ENCODE peak calls at places on chromosomes 6 and 20, in six cellular contexts. One of them, this sample, is unnamed.

GRCh38 chr6:26125015-26125690 is 37.9 kb downstream of the HFE start:
- DNase-seq in lung microvascular endothelial cell: peak
- DNase-seq in Ammon's horn: no peak
- DNase-seq in HFFc6: no peak
- DNase-seq in hepatic stellate cell: no peak
- DNase-seq in stimulated activated effector memory CD8-positive, alpha-beta T cell treated with anti-CD3 and anti-CD28 coated beads, Interleukin-12 subunit alpha, Interleukin-12 subunit beta, amount 100 ng/mL, for 72 hours: peak
- DNase-seq in this sample: no peak

GRCh38 chr20:31988430-31989015 is 20.6 kb downstream of the XKR7 start:
- DNase-seq in lung microvascular endothelial cell: no peak
- DNase-seq in Ammon's horn: no peak
- DNase-seq in HFFc6: no peak
- DNase-seq in hepatic stellate cell: no peak
- DNase-seq in stimulated activated effector memory CD8-positive, alpha-beta T cell treated with anti-CD3 and anti-CD28 coated beads, Interleukin-12 subunit alpha, Interleukin-12 subunit beta, amount 100 ng/mL, for 72 hours: no peak
- DNase-seq in this sample: no peak

GRCh38 chr6:17907467-17908229 is 79.8 kb downstream of the KIF13A start:
- DNase-seq in lung microvascular endothelial cell: no peak
- DNase-seq in Ammon's horn: peak
- DNase-seq in HFFc6: peak
- DNase-seq in hepatic stellate cell: peak
- DNase-seq in stimulated activated effector memory CD8-positive, alpha-beta T cell treated with anti-CD3 and anti-CD28 coated beads, Interleukin-12 subunit alpha, Interleukin-12 subunit beta, amount 100 ng/mL, for 72 hours: no peak
- DNase-seq in this sample: peak

GRCh38 chr6:112113371-112113770 is 26.0 kb downstream of the FAM229B start:
- DNase-seq in lung microvascular endothelial cell: no peak
- DNase-seq in Ammon's horn: peak
- DNase-seq in HFFc6: no peak
- DNase-seq in hepatic stellate cell: no peak
- DNase-seq in stimulated activated effector memory CD8-positive, alpha-beta T cell treated with anti-CD3 and anti-CD28 coated beads, Interleukin-12 subunit alpha, Interleukin-12 subunit beta, amount 100 ng/mL, for 72 hours: no peak
- DNase-seq in this sample: no peak

GRCh38 chr20:33843854-33844253 is 32.7 kb downstream of the CHMP4B start:
- DNase-seq in lung microvascular endothelial cell: no peak
- DNase-seq in Ammon's horn: no peak
- DNase-seq in HFFc6: no peak
- DNase-seq in hepatic stellate cell: no peak
- DNase-seq in stimulated activated effector memory CD8-positive, alpha-beta T cell treated with anti-CD3 and anti-CD28 coated beads, Interleukin-12 subunit alpha, Interleukin-12 subunit beta, amount 100 ng/mL, for 72 hours: no peak
- DNase-seq in this sample: no peak

GRCh38 chr6:152265651-152266050 is 371.5 kb downstream of the SYNE1 start:
- DNase-seq in lung microvascular endothelial cell: no peak
- DNase-seq in Ammon's horn: no peak
- DNase-seq in HFFc6: no peak
- DNase-seq in hepatic stellate cell: no peak
- DNase-seq in stimulated activated effector memory CD8-positive, alpha-beta T cell treated with anti-CD3 and anti-CD28 coated beads, Interleukin-12 subunit alpha, Interleukin-12 subunit beta, amount 100 ng/mL, for 72 hours: no peak
- DNase-seq in this sample: no peak

GRCh38 chr6:151445482-151445881 is 6.4 kb downstream of the RMND1 start:
- DNase-seq in lung microvascular endothelial cell: peak
- DNase-seq in Ammon's horn: no peak
- DNase-seq in HFFc6: peak
- DNase-seq in hepatic stellate cell: peak
- DNase-seq in stimulated activated effector memory CD8-positive, alpha-beta T cell treated with anti-CD3 and anti-CD28 coated beads, Interleukin-12 subunit alpha, Interleukin-12 subunit beta, amount 100 ng/mL, for 72 hours: no peak
- DNase-seq in this sample: no peak

GRCh38 chr6:169865346-169866139 is 114.1 kb downstream of the ERMARD start:
- DNase-seq in lung microvascular endothelial cell: no peak
- DNase-seq in Ammon's horn: no peak
- DNase-seq in HFFc6: no peak
- DNase-seq in hepatic stellate cell: no peak
- DNase-seq in stimulated activated effector memory CD8-positive, alpha-beta T cell treated with anti-CD3 and anti-CD28 coated beads, Interleukin-12 subunit alpha, Interleukin-12 subunit beta, amount 100 ng/mL, for 72 hours: no peak
- DNase-seq in this sample: no peak

GRCh38 chr20:60586417-60587105 is 628.3 kb downstream of the CDH26 start:
- DNase-seq in lung microvascular endothelial cell: no peak
- DNase-seq in Ammon's horn: no peak
- DNase-seq in HFFc6: no peak
- DNase-seq in hepatic stellate cell: no peak
- DNase-seq in stimulated activated effector memory CD8-positive, alpha-beta T cell treated with anti-CD3 and anti-CD28 coated beads, Interleukin-12 subunit alpha, Interleukin-12 subunit beta, amount 100 ng/mL, for 72 hours: no peak
- DNase-seq in this sample: no peak

GRCh38 chr6:164315376-164315775 is 900.9 kb downstream of the QKI start:
- DNase-seq in lung microvascular endothelial cell: no peak
- DNase-seq in Ammon's horn: no peak
- DNase-seq in HFFc6: no peak
- DNase-seq in hepatic stellate cell: no peak
- DNase-seq in stimulated activated effector memory CD8-positive, alpha-beta T cell treated with anti-CD3 and anti-CD28 coated beads, Interleukin-12 subunit alpha, Interleukin-12 subunit beta, amount 100 ng/mL, for 72 hours: no peak
- DNase-seq in this sample: no peak

GRCh38 chr6:148758492-148758891 is 11.7 kb downstream of the UST start:
- DNase-seq in lung microvascular endothelial cell: no peak
- DNase-seq in Ammon's horn: peak
- DNase-seq in HFFc6: no peak
- DNase-seq in hepatic stellate cell: no peak
- DNase-seq in stimulated activated effector memory CD8-positive, alpha-beta T cell treated with anti-CD3 and anti-CD28 coated beads, Interleukin-12 subunit alpha, Interleukin-12 subunit beta, amount 100 ng/mL, for 72 hours: peak
- DNase-seq in this sample: no peak

GRCh38 chr20:61083431-61083830 is 168.6 kb upstream of the CDH4 start:
- DNase-seq in lung microvascular endothelial cell: no peak
- DNase-seq in Ammon's horn: no peak
- DNase-seq in HFFc6: no peak
- DNase-seq in hepatic stellate cell: no peak
- DNase-seq in stimulated activated effector memory CD8-positive, alpha-beta T cell treated with anti-CD3 and anti-CD28 coated beads, Interleukin-12 subunit alpha, Interleukin-12 subunit beta, amount 100 ng/mL, for 72 hours: no peak
- DNase-seq in this sample: no peak

GRCh38 chr20:11387189-11387754 is 530.4 kb upstream of the BTBD3 start:
- DNase-seq in lung microvascular endothelial cell: no peak
- DNase-seq in Ammon's horn: no peak
- DNase-seq in HFFc6: peak
- DNase-seq in hepatic stellate cell: peak
- DNase-seq in stimulated activated effector memory CD8-positive, alpha-beta T cell treated with anti-CD3 and anti-CD28 coated beads, Interleukin-12 subunit alpha, Interleukin-12 subunit beta, amount 100 ng/mL, for 72 hours: no peak
- DNase-seq in this sample: peak

GRCh38 chr20:36098364-36098763 is 56.2 kb upstream of the EPB41L1 start:
- DNase-seq in lung microvascular endothelial cell: peak
- DNase-seq in Ammon's horn: peak
- DNase-seq in HFFc6: no peak
- DNase-seq in hepatic stellate cell: no peak
- DNase-seq in stimulated activated effector memory CD8-positive, alpha-beta T cell treated with anti-CD3 and anti-CD28 coated beads, Interleukin-12 subunit alpha, Interleukin-12 subunit beta, amount 100 ng/mL, for 72 hours: no peak
- DNase-seq in this sample: no peak

GRCh38 chr20:37989601-37990001 is 43.7 kb downstream of the TTI1 start:
- DNase-seq in lung microvascular endothelial cell: no peak
- DNase-seq in Ammon's horn: no peak
- DNase-seq in HFFc6: no peak
- DNase-seq in hepatic stellate cell: no peak
- DNase-seq in stimulated activated effector memory CD8-positive, alpha-beta T cell treated with anti-CD3 and anti-CD28 coated beads, Interleukin-12 subunit alpha, Interleukin-12 subunit beta, amount 100 ng/mL, for 72 hours: no peak
- DNase-seq in this sample: no peak

This sample was measured in HTR-8/SVneo.